ENCODE peak calls at places on chromosomes 2 and 18, in nine cellular contexts. Y, R, W, L, Z, Q, B, A and J are unnamed samples.

GRCh38 chr2:63861220-63861822 is 19.6 kb downstream of the UGP2 start:
- DNase-seq in Y (peak), A (no peak), R (no peak), Z (peak), L (peak), W (no peak), Q (peak), B (peak), J (no peak)

GRCh38 chr2:66675596-66675995 is 240.7 kb downstream of the MEIS1 start:
- DNase-seq in L (no peak), Z (no peak), Y (no peak), A (no peak), W (no peak), R (no peak), Q (no peak), B (no peak), J (no peak)

GRCh38 chr2:240595381-240596079 is 9.0 kb downstream of the CAPN10 start:
- DNase-seq in Q (no peak), L (peak), A (peak), Y (no peak), B (peak), R (no peak), W (peak), Z (peak), J (no peak)

GRCh38 chr18:37282386-37283037 is 283.1 kb downstream of the CELF4 start:
- DNase-seq in R (no peak), Y (no peak), B (peak), Z (peak), L (peak), A (no peak), Q (no peak), W (no peak), J (no peak)

GRCh38 chr2:78654941-78655340 is 370.6 kb upstream of the REG3G start:
- DNase-seq in B (no peak), Q (no peak), R (no peak), A (no peak), Z (no peak), Y (no peak), L (no peak), W (no peak), J (no peak)

GRCh38 chr2:222756951-222757645 is 85.6 kb downstream of the MOGAT1 start:
- DNase-seq in L (no peak), B (no peak), W (no peak), Z (peak), Y (no peak), Q (peak), A (no peak), R (peak), J (no peak)

GRCh38 chr2:24877067-24877466 is 43.0 kb downstream of the ADCY3 start:
- DNase-seq in L (no peak), R (no peak), W (no peak), Z (no peak), A (no peak), B (no peak), Y (no peak), Q (no peak), J (no peak)

GRCh38 chr2:180038997-180039396 is 31.9 kb upstream of the CWC22 start:
- DNase-seq in A (no peak), Q (peak), Z (no peak), L (no peak), R (no peak), B (no peak), Y (no peak), W (no peak), J (no peak)

GRCh38 chr2:48852938-48853337 is 97.4 kb upstream of the LHCGR start:
- DNase-seq in B (no peak), Z (no peak), R (no peak), Q (peak), A (no peak), W (no peak), Y (no peak), L (no peak), J (no peak)

GRCh38 chr2:27857417-27858172 is 32.6 kb downstream of the RBKS start:
- DNase-seq in L (no peak), B (no peak), Q (peak), W (no peak), A (no peak), Y (no peak), Z (no peak), R (no peak), J (no peak)

GRCh38 chr2:71064754-71065621 is 3.5 kb upstream of the NAGK start:
- DNase-seq in Y (peak), W (no peak), R (no peak), Z (no peak), Q (no peak), B (no peak), A (no peak), L (no peak), J (no peak)

GRCh38 chr2:77831471-77831870 is 309.3 kb upstream of the LRRTM4 start:
- DNase-seq in Z (no peak), R (no peak), Q (no peak), B (no peak), L (no peak), A (no peak), W (no peak), Y (no peak), J (no peak)

GRCh38 chr2:71545572-71546274 is 92.4 kb downstream of the DYSF start:
- DNase-seq in W (no peak), B (peak), R (no peak), L (peak), Y (peak), A (peak), Z (peak), Q (peak), J (no peak)

GRCh38 chr2:74576830-74577229 is 22.3 kb downstream of the DOK1 start:
- DNase-seq in B (no peak), Y (peak), R (no peak), Q (peak), W (no peak), A (no peak), Z (no peak), L (no peak), J (no peak)

GRCh38 chr2:132668986-132669853 is 785 bp downstream of the LYPD1 start:
- DNase-seq in R (no peak), B (peak), Q (peak), L (peak), A (no peak), W (no peak), Y (no peak), Z (peak), J (no peak)

GRCh38 chr2:232523682-232524597 is 2.0 kb upstream of the CHRND start:
- DNase-seq in R (no peak), B (peak), A (no peak), L (peak), Z (peak), W (no peak), Q (peak), Y (no peak), J (no peak)

GRCh38 chr2:17539993-17540812 is at the start of gene VSNL1:
- DNase-seq in R (peak), Y (peak), L (peak), B (peak), A (no peak), Z (peak), Q (peak), W (peak), J (no peak)

GRCh38 chr2:39356922-39357639 is 80.0 kb downstream of the MAP4K3 start:
- DNase-seq in B (no peak), Y (no peak), R (no peak), Q (no peak), Z (no peak), W (no peak), L (peak), A (no peak), J (no peak)

GRCh38 chr2:60152226-60152833 is 401.1 kb downstream of the BCL11A start:
- DNase-seq in B (no peak), W (no peak), Z (peak), R (no peak), A (no peak), Q (peak), L (no peak), Y (no peak), J (no peak)

GRCh38 chr2:29487967-29488550 is 372.8 kb downstream of the CLIP4 start:
- DNase-seq in Y (no peak), Z (no peak), L (no peak), B (no peak), W (no peak), A (no peak), Q (no peak), R (no peak), J (no peak)

GRCh38 chr2:65228249-65228750 is 669 bp downstream of the ACTR2 start:
- DNase-seq in Q (peak), L (no peak), B (peak), Y (no peak), R (no peak), W (no peak), A (no peak), Z (no peak), J (no peak)

GRCh38 chr18:56709463-56709862 is 58.3 kb downstream of the WDR7 start:
- DNase-seq in Q (peak), A (no peak), Z (peak), B (no peak), R (no peak), L (no peak), Y (no peak), W (no peak), J (no peak)

GRCh38 chr2:151808258-151809072 is 19.8 kb downstream of the ARL5A start:
- DNase-seq in Z (peak), L (no peak), W (no peak), B (no peak), Y (no peak), Q (peak), A (no peak), R (no peak), J (no peak)

GRCh38 chr18:79509536-79509930 is 113.8 kb downstream of the NFATC1 start:
- DNase-seq in B (no peak), Z (no peak), A (no peak), W (peak), R (peak), Y (peak), Q (no peak), L (no peak), J (no peak)

GRCh38 chr2:5932556-5933469 is 240.6 kb downstream of the SOX11 start:
- DNase-seq in L (no peak), R (no peak), Z (no peak), B (no peak), Y (peak), W (no peak), Q (no peak), A (no peak), J (no peak)

GRCh38 chr2:84375020-84375419 is 84.1 kb downstream of the SUCLG1 start:
- DNase-seq in R (no peak), B (no peak), Y (no peak), Z (no peak), A (no peak), L (no peak), Q (no peak), W (no peak), J (no peak)

GRCh38 chr2:84373866-84374265 is 85.2 kb downstream of the SUCLG1 start:
- DNase-seq in W (no peak), L (no peak), Y (no peak), Q (no peak), B (no peak), Z (no peak), A (no peak), R (no peak), J (no peak)

GRCh38 chr2:84378960-84379359 is 80.1 kb downstream of the SUCLG1 start:
- DNase-seq in L (no peak), A (no peak), B (no peak), Y (no peak), R (no peak), Z (no peak), Q (no peak), W (no peak), J (no peak)

GRCh38 chr2:84373391-84373790 is 85.7 kb downstream of the SUCLG1 start:
- DNase-seq in L (no peak), W (no peak), B (no peak), Y (no peak), R (no peak), Q (no peak), Z (no peak), A (no peak), J (no peak)
- TF ChIP-seq CTCF in L (no peak), W (no peak), B (no peak), Y (no peak), R (no peak), Q (no peak), Z (no peak), A (no peak), J (no peak)

GRCh38 chr2:160445673-160446072 is 47.9 kb downstream of the RBMS1 start:
- DNase-seq in A (no peak), Z (no peak), L (no peak), R (no peak), W (no peak), Q (no peak), Y (no peak), B (no peak), J (no peak)

GRCh38 chr2:160442603-160443002 is 51.0 kb downstream of the RBMS1 start:
- DNase-seq in L (no peak), Y (no peak), B (no peak), R (no peak), W (no peak), Q (no peak), Z (no peak), A (no peak), J (no peak)

GRCh38 chr2:160437273-160437672 is 56.3 kb downstream of the RBMS1 start:
- DNase-seq in A (no peak), Z (no peak), Q (no peak), B (no peak), R (no peak), Y (no peak), W (no peak), L (no peak), J (no peak)

GRCh38 chr2:160440888-160441287 is 52.7 kb downstream of the RBMS1 start:
- DNase-seq in L (no peak), W (no peak), B (no peak), Z (no peak), R (no peak), Q (no peak), Y (no peak), A (no peak), J (no peak)
- TF ChIP-seq CTCF in L (no peak), W (no peak), B (no peak), Z (no peak), R (no peak), Q (no peak), Y (no peak), A (no peak), J (no peak)

GRCh38 chr2:20093263-20094141 is 42.1 kb upstream of the LAPTM4A start:
- DNase-seq in R (no peak), Z (peak), Y (no peak), B (peak), W (peak), A (no peak), Q (peak), L (peak), J (no peak)
- TF ChIP-seq CTCF in R (peak), Z (peak), Y (no peak), B (peak), W (peak), A (peak), Q (peak), L (peak), J (no peak)

GRCh38 chr18:32460046-32460785 is 10.5 kb downstream of the GAREM1 start:
- DNase-seq in B (no peak), Q (no peak), W (no peak), A (no peak), Y (no peak), Z (no peak), R (no peak), L (no peak), J (no peak)

DNA sequence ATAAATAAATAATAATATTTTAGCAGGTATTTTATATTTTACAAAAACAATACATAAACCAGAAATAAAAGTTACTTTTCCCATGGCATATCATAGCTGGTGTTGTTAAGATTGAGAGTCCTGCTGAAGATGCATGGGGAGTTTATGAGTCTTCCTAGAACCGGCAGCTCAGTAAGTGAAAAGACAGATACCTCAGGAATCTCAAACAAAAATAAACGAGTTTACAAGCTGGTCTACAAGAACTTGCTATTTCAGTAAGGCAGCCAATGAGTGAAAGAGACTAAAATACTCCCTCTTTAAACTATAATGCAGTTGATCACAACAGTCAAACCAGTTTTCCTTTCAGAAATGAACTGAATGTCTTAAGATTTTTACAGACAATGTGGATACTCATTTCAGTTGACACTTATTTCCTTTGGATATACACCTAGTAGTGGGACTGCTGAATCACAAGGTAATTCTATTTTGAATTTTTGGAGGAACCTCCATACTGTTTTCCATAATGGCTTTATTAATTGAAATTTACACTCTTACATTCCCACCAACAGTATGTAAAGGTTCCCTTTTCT is 8.9 kb downstream of the GAREM1 start:
- DNase-seq in L (no peak), B (no peak), Y (no peak), Z (no peak), W (no peak), Q (peak), R (no peak), A (no peak), J (no peak)
- TF ChIP-seq CTCF in L (no peak), B (no peak), Y (no peak), Z (no peak), W (no peak), Q (peak), R (peak), A (no peak), J (no peak)

DNA sequence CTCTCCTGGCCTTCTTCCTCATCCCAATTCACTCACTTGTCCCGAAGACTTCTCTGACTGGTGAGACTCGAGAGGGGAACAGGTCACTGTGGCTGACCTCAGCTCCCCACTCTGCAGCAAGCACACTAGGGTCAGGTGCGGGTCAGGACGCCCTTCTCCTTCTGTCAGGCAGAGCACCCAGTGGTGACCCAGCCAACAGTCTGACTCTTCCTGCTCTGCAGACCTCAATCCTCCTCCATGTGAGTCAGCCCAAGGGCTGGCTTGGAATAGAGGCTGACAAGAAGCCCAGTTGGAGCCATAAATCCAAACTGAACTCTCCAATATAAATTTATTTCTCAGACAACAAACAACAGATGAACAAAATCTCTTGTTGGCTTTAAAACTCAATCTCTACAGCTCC is 253.1 kb downstream of the SH3BP4 start:
- DNase-seq in L (no peak), Z (no peak), R (no peak), Q (no peak), Y (no peak), A (no peak), B (no peak), W (no peak), J (no peak)
- TF ChIP-seq CTCF in L (no peak), Z (no peak), R (no peak), Q (no peak), Y (no peak), A (no peak), B (no peak), W (no peak), J (no peak)